ENCODE peak calls at places on chromosome 16, in eight cellular contexts. X is WTC11; S is CD4-positive, alpha-beta T cell; P is prostate gland; K is neural progenitor cell; W is neural crest cell; U is AG10803; R is GM13977. G is an unnamed sample.

GRCh38 chr16:75306102-75306762 is 54.8 kb upstream of the BCAR1 start:
- DNase-seq in S (no peak), W (no peak), X (no peak), R (no peak), U (no peak), K (no peak), P (peak; percentile 10), G (no peak)

GRCh38 chr16:89658221-89658879 is 714 bp downstream of the SPATA33 start:
- DNase-seq in U (no peak), X (no peak), P (no peak), K (peak; percentile 53), W (no peak), R (no peak), S (no peak), G (peak; percentile 48)

GRCh38 chr16:22670551-22670970 is 143.4 kb upstream of the HS3ST2 start:
- DNase-seq in W (peak; percentile 25), K (peak; percentile 77), X (peak; percentile 59), R (peak; percentile 61), S (no peak), P (no peak), U (no peak), G (no peak)

GRCh38 chr16:1906052-1906845 is 12.0 kb downstream of the HS3ST6 start:
- DNase-seq in W (no peak), K (peak; percentile 21), U (no peak), R (no peak), S (no peak), X (no peak), P (no peak), G (no peak)

GRCh38 chr16:74626741-74627416 is 20.0 kb upstream of the GLG1 start:
- DNase-seq in K (no peak), W (no peak), X (no peak), R (peak; percentile 45), U (no peak), S (no peak), P (no peak), G (no peak)

GRCh38 chr16:89696598-89697128 is 4.8 kb downstream of the SPATA2L start:
- DNase-seq in W (no peak), P (no peak), X (no peak), U (no peak), R (peak; percentile 78), K (no peak), S (no peak), G (no peak)

GRCh38 chr16:5010576-5011329 is 23.0 kb downstream of the NAGPA start:
- DNase-seq in S (no peak), W (no peak), P (no peak), R (no peak), X (peak; percentile 36), K (peak; percentile 46), U (no peak), G (no peak)

GRCh38 chr16:58333937-58334336 is 39.1 kb upstream of the PRSS54 start:
- DNase-seq in X (no peak), P (no peak), K (no peak), W (no peak), U (no peak), R (no peak), S (no peak), G (no peak)

GRCh38 chr16:57533618-57534336 is 2.6 kb downstream of the CCDC102A start:
- DNase-seq in X (peak; percentile 5), P (no peak), W (no peak), U (no peak), R (peak; percentile 8), K (no peak), S (peak; percentile 30), G (peak; percentile 63)

GRCh38 chr16:77961811-77962210 is 60.5 kb upstream of the CLEC3A start:
- DNase-seq in P (no peak), X (no peak), W (no peak), S (no peak), K (no peak), R (no peak), U (peak; percentile 33), G (no peak)

GRCh38 chr16:10405386-10405939 is 19.6 kb downstream of the ATF7IP2 start:
- DNase-seq in X (no peak), R (no peak), K (no peak), S (no peak), P (no peak), W (no peak), U (no peak), G (peak; percentile 29)

GRCh38 chr16:58378401-58378800 is 13.9 kb upstream of the GINS3 start:
- DNase-seq in S (no peak), U (no peak), W (no peak), K (no peak), X (no peak), P (no peak), R (no peak), G (no peak)

GRCh38 chr16:69935278-69935711 is 15.8 kb upstream of the CLEC18A start:
- DNase-seq in S (no peak), R (no peak), K (no peak), X (no peak), W (no peak), U (no peak), P (no peak), G (no peak)

GRCh38 chr16:87002717-87003413 is 314.3 kb downstream of the C16orf95 start:
- DNase-seq in U (peak; percentile 63), W (no peak), R (no peak), X (no peak), P (no peak), S (no peak), K (no peak), G (peak; percentile 75)

GRCh38 chr16:81729451-81729850 is 49.6 kb upstream of the PLCG2 start:
- DNase-seq in U (no peak), W (peak; percentile 30), P (no peak), K (peak; percentile 60), S (no peak), R (no peak), X (peak; percentile 49), G (no peak)

GRCh38 chr16:342455-343213 is 9.9 kb downstream of the AXIN1 start:
- DNase-seq in W (no peak), S (no peak), R (no peak), X (no peak), P (no peak), K (peak; percentile 1), U (no peak), G (no peak)

GRCh38 chr16:67825119-67825518 is 17.0 kb upstream of the THAP11 start:
- DNase-seq in X (no peak), W (no peak), R (no peak), U (no peak), K (peak; percentile 32), P (no peak), S (no peak), G (no peak)

GRCh38 chr16:58732545-58733247 is 1.4 kb downstream of the GOT2 start:
- DNase-seq in X (no peak), U (no peak), R (peak; percentile 57), W (no peak), K (no peak), S (no peak), P (no peak), G (peak; percentile 31)

GRCh38 chr16:65119905-65120341 is 1.9 kb downstream of the CDH11 start:
- DNase-seq in R (no peak), W (no peak), U (peak; percentile 86), S (no peak), K (peak; percentile 62), X (no peak), P (no peak), G (peak; percentile 19)

GRCh38 chr16:28180660-28181556 is 30.9 kb downstream of the XPO6 start:
- DNase-seq in R (no peak), P (no peak), S (no peak), X (no peak), U (peak; percentile 69), K (no peak), W (no peak), G (no peak)

GRCh38 chr16:76668207-76668725 is 391.1 kb downstream of the CNTNAP4 start:
- DNase-seq in P (no peak), K (peak; percentile 61), U (no peak), W (no peak), R (no peak), X (peak; percentile 19), S (no peak), G (no peak)
- TF ChIP-seq CTCF in P (no peak), K (peak; percentile 58), U (no peak), W (peak; percentile 37), R (no peak), X (no peak), S (no peak), G (no peak)

GRCh38 chr16:19174478-19174877 is 6.4 kb downstream of the SYT17 start:
- DNase-seq in R (no peak), P (no peak), U (no peak), S (no peak), X (no peak), W (no peak), K (no peak), G (no peak)

GRCh38 chr16:19179890-19180490 is 11.9 kb downstream of the SYT17 start:
- DNase-seq in K (peak; percentile 83), W (peak; percentile 57), X (peak; percentile 63), U (peak; percentile 48), S (no peak), R (peak; percentile 84), P (peak; percentile 69), G (peak; percentile 54)

GRCh38 chr16:19173649-19174383 is 5.8 kb downstream of the SYT17 start:
- DNase-seq in K (no peak), R (no peak), P (no peak), X (no peak), S (no peak), U (no peak), W (no peak), G (no peak)

GRCh38 chr16:19175492-19176262 is 7.6 kb downstream of the SYT17 start:
- DNase-seq in X (no peak), S (no peak), P (no peak), U (peak; percentile 18), R (no peak), W (no peak), K (no peak), G (peak; percentile 60)

DNA sequence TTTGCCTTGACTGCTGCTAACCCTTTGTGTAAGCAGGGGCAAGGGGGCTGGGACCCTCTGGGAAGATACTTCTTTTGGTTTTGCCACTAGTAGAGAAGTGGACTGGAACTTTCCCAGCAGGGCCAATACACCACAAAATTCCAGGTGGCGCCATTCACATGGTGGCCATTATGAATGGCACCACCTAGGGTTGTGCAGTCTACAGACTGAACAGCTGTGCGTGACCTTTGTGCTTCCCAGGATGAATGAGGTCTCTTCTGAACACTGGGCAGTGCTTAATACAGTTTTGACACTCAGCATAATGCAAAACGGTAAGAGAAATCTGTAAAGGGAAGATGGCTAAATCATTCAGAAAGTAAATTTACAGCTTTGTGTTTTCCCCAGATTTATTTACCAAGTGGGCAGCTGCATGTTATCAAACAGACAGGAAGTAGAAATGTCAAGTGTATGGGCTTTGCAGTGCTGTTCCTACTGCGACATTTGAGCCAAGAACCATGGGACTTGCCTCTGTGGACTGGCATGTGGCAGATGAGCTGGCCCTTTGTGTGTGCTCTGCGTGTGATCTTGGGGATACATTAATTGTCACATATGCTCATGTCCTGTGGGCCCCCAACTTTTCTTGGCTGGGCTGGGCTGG is 9.2 kb downstream of the SYT17 start:
- DNase-seq in S (no peak), W (no peak), K (no peak), X (no peak), P (no peak), U (no peak), R (no peak), G (no peak)
- TF ChIP-seq CTCF in S (no peak), W (no peak), K (peak; percentile 27), X (no peak), P (no peak), U (no peak), R (peak; percentile 21), G (no peak)

GRCh38 chr16:3951861-3952332 is 71.4 kb upstream of the CREBBP start:
- DNase-seq in S (no peak), X (no peak), K (no peak), R (no peak), W (no peak), P (no peak), U (peak; percentile 34), G (peak; percentile 44)
- TF ChIP-seq CTCF in S (no peak), X (no peak), K (no peak), R (no peak), W (no peak), P (no peak), U (no peak), G (no peak)

GRCh38 chr16:30378236-30379164 is 3.9 kb downstream of the SEPTIN1 start:
- DNase-seq in P (peak; percentile 99), K (peak; percentile 100), R (peak; percentile 98), W (peak; percentile 97), U (peak; percentile 97), X (peak; percentile 100), S (peak; percentile 100), G (peak; percentile 99)
- TF ChIP-seq CTCF in P (peak; percentile 32), K (peak; percentile 30), R (no peak), W (peak; percentile 22), U (peak; percentile 33), X (no peak), S (no peak), G (peak; percentile 25)